ENCODE peak calls at places on chromosome 21, in seven cellular contexts. One of them, this sample, is unnamed.
A peak's percentile ranks its signal among the peaks of the same experiment; 100 is the strongest.

GRCh38 chr21:25244735-25245134 is 362.5 kb downstream of the MRPL39 start:
- DNase-seq in astrocyte of the spinal cord: no peak
- DNase-seq in lower lobe of right lung: no peak
- DNase-seq in lung: no peak
- DNase-seq in AG04449: no peak
- DNase-seq in AG10803: no peak
- DNase-seq in HL-60: no peak
- DNase-seq in this sample: no peak

GRCh38 chr21:44838951-44839350 is 21.1 kb upstream of the SUMO3 start:
- DNase-seq in lung: no peak
- DNase-seq in astrocyte of the spinal cord: no peak
- DNase-seq in HL-60: no peak
- DNase-seq in AG04449: no peak
- DNase-seq in lower lobe of right lung: no peak
- DNase-seq in AG10803: no peak
- DNase-seq in this sample: no peak

GRCh38 chr21:15592271-15592860 is 137.4 kb upstream of the USP25 start:
- DNase-seq in HL-60: no peak
- DNase-seq in AG10803: peak; percentile 47
- DNase-seq in lung: no peak
- DNase-seq in AG04449: no peak
- DNase-seq in lower lobe of right lung: no peak
- DNase-seq in astrocyte of the spinal cord: peak; percentile 59
- DNase-seq in this sample: peak; percentile 21

GRCh38 chr21:26790289-26790688 is 54.9 kb downstream of the ADAMTS1 start:
- DNase-seq in AG10803: no peak
- DNase-seq in lung: no peak
- DNase-seq in AG04449: no peak
- DNase-seq in lower lobe of right lung: no peak
- DNase-seq in HL-60: no peak
- DNase-seq in astrocyte of the spinal cord: no peak
- DNase-seq in this sample: no peak

GRCh38 chr21:34900376-34900775 is 148.7 kb downstream of the RUNX1 start:
- DNase-seq in HL-60: no peak
- DNase-seq in lung: no peak
- DNase-seq in AG10803: peak; percentile 46
- DNase-seq in lower lobe of right lung: no peak
- DNase-seq in AG04449: no peak
- DNase-seq in astrocyte of the spinal cord: peak; percentile 61
- DNase-seq in this sample: no peak

GRCh38 chr21:44259082-44259705 is 2.5 kb downstream of the DNMT3L start:
- DNase-seq in HL-60: no peak
- DNase-seq in AG10803: no peak
- DNase-seq in astrocyte of the spinal cord: no peak
- DNase-seq in AG04449: no peak
- DNase-seq in lung: no peak
- DNase-seq in lower lobe of right lung: no peak
- DNase-seq in this sample: no peak

GRCh38 chr21:45806042-45806441 is 162.5 kb downstream of the PCBP3 start:
- DNase-seq in HL-60: no peak
- DNase-seq in AG04449: no peak
- DNase-seq in lower lobe of right lung: no peak
- DNase-seq in astrocyte of the spinal cord: no peak
- DNase-seq in lung: no peak
- DNase-seq in AG10803: no peak
- DNase-seq in this sample: no peak

GRCh38 chr21:43882952-43883492 is 18.0 kb downstream of the AGPAT3 start:
- DNase-seq in lower lobe of right lung: no peak
- DNase-seq in lung: no peak
- DNase-seq in AG10803: no peak
- DNase-seq in astrocyte of the spinal cord: no peak
- DNase-seq in HL-60: no peak
- DNase-seq in AG04449: no peak
- DNase-seq in this sample: no peak

GRCh38 chr21:43322311-43322710 is 104.6 kb downstream of the SIK1 start:
- DNase-seq in lower lobe of right lung: no peak
- DNase-seq in AG10803: no peak
- DNase-seq in lung: no peak
- DNase-seq in astrocyte of the spinal cord: no peak
- DNase-seq in HL-60: no peak
- DNase-seq in AG04449: no peak
- DNase-seq in this sample: no peak

GRCh38 chr21:44869860-44870747 is 3.4 kb downstream of the PTTG1IP start:
- DNase-seq in AG10803: peak; percentile 90
- DNase-seq in AG04449: peak; percentile 61
- DNase-seq in lung: peak; percentile 66
- DNase-seq in HL-60: no peak
- DNase-seq in astrocyte of the spinal cord: peak; percentile 95
- DNase-seq in lower lobe of right lung: no peak
- DNase-seq in this sample: peak; percentile 84

GRCh38 chr21:42097860-42098259 is 26.7 kb downstream of the UMODL1 start:
- DNase-seq in astrocyte of the spinal cord: peak; percentile 96
- DNase-seq in HL-60: no peak
- DNase-seq in AG10803: peak; percentile 97
- DNase-seq in AG04449: peak; percentile 96
- DNase-seq in lung: peak; percentile 71
- DNase-seq in lower lobe of right lung: no peak
- DNase-seq in this sample: peak; percentile 96

GRCh38 chr21:17901458-17902092 is 82.4 kb upstream of the C21orf91 start:
- DNase-seq in lower lobe of right lung: no peak
- DNase-seq in lung: no peak
- DNase-seq in AG10803: peak; percentile 13
- DNase-seq in HL-60: no peak
- DNase-seq in astrocyte of the spinal cord: peak; percentile 22
- DNase-seq in AG04449: no peak
- DNase-seq in this sample: no peak

GRCh38 chr21:43361493-43362296 is 65.2 kb downstream of the SIK1 start:
- DNase-seq in lung: no peak
- DNase-seq in HL-60: no peak
- DNase-seq in AG10803: peak; percentile 82
- DNase-seq in lower lobe of right lung: no peak
- DNase-seq in AG04449: peak; percentile 63
- DNase-seq in astrocyte of the spinal cord: peak; percentile 57
- DNase-seq in this sample: peak; percentile 26

GRCh38 chr21:45393021-45393420 is 11.9 kb upstream of the COL18A1 start:
- DNase-seq in lung: no peak
- DNase-seq in AG10803: no peak
- DNase-seq in HL-60: no peak
- DNase-seq in lower lobe of right lung: peak; percentile 33
- DNase-seq in astrocyte of the spinal cord: no peak
- DNase-seq in AG04449: no peak
- DNase-seq in this sample: no peak

GRCh38 chr21:34280389-34280795 is 83.4 kb upstream of the KCNE2 start:
- DNase-seq in AG10803: peak; percentile 58
- DNase-seq in lung: peak; percentile 29
- DNase-seq in AG04449: no peak
- DNase-seq in astrocyte of the spinal cord: no peak
- DNase-seq in lower lobe of right lung: no peak
- DNase-seq in HL-60: no peak
- DNase-seq in this sample: no peak

GRCh38 chr21:20997308-20997632 is 939 bp upstream of the NCAM2 start:
- DNase-seq in AG10803: no peak
- DNase-seq in lung: no peak
- DNase-seq in astrocyte of the spinal cord: no peak
- DNase-seq in HL-60: no peak
- DNase-seq in AG04449: no peak
- DNase-seq in lower lobe of right lung: no peak
- DNase-seq in this sample: no peak
- H3K4me3 ChIP-seq in AG10803: peak overlapping the region; percentile 59
- H3K4me3 ChIP-seq in lung: no peak overlapping the region
- H3K4me3 ChIP-seq in astrocyte of the spinal cord: peak overlapping the region; percentile 62
- H3K4me3 ChIP-seq in HL-60: peak overlapping the region; percentile 80
- H3K4me3 ChIP-seq in AG04449: peak overlapping the region; percentile 66
- H3K4me3 ChIP-seq in lower lobe of right lung: peak overlapping the region; percentile 65
- H3K4me3 ChIP-seq in this sample: peak overlapping the region; percentile 68

GRCh38 chr21:14210738-14211137 is at the start of gene LIPI:
- DNase-seq in HL-60: no peak
- DNase-seq in lower lobe of right lung: no peak
- DNase-seq in AG10803: no peak
- DNase-seq in astrocyte of the spinal cord: no peak
- DNase-seq in lung: no peak
- DNase-seq in AG04449: no peak
- DNase-seq in this sample: no peak

GRCh38 chr21:14213164-14213563 is 2.4 kb upstream of the LIPI start:
- DNase-seq in lower lobe of right lung: no peak
- DNase-seq in AG10803: no peak
- DNase-seq in AG04449: no peak
- DNase-seq in lung: no peak
- DNase-seq in HL-60: no peak
- DNase-seq in astrocyte of the spinal cord: no peak
- DNase-seq in this sample: no peak

GRCh38 chr21:14215971-14216621 is at the start of gene RBM11:
- DNase-seq in AG10803: peak; percentile 9
- DNase-seq in AG04449: no peak
- DNase-seq in lower lobe of right lung: peak; percentile 86
- DNase-seq in lung: peak; percentile 70
- DNase-seq in HL-60: peak; percentile 22
- DNase-seq in astrocyte of the spinal cord: peak; percentile 46
- DNase-seq in this sample: no peak
- TF ChIP-seq CTCF in AG10803: no peak
- TF ChIP-seq CTCF in AG04449: no peak
- TF ChIP-seq CTCF in lower lobe of right lung: no peak
- TF ChIP-seq CTCF in lung: no peak
- TF ChIP-seq CTCF in HL-60: no peak
- TF ChIP-seq CTCF in astrocyte of the spinal cord: no peak
- TF ChIP-seq CTCF in this sample: no peak

DNA sequence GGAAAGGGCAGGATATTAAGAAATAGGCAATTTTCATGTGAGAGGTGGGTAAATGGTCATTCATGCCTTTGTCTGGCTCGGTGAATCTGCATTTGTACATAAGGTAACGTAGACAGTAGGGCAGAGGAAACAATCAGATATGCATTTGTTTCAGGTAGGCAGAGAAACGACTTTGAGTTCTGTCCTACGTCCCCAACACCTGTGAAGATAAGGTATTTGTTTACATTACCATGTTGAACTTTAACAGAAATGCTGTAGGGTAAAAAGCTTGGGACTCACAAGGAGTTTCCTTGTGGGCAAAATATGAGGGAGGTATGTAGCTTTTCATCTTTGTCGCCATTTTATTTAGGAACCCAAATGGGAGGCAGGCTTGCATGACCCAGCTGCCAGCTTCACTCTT is 31.3 kb downstream of the B3GALT5 start:
- DNase-seq in lower lobe of right lung: no peak
- DNase-seq in HL-60: no peak
- DNase-seq in lung: no peak
- DNase-seq in AG10803: no peak
- DNase-seq in AG04449: no peak
- DNase-seq in astrocyte of the spinal cord: no peak
- DNase-seq in this sample: no peak
- H3K4me3 ChIP-seq in lower lobe of right lung: no peak overlapping the region
- H3K4me3 ChIP-seq in HL-60: no peak overlapping the region
- H3K4me3 ChIP-seq in lung: no peak overlapping the region
- H3K4me3 ChIP-seq in AG10803: no peak overlapping the region
- H3K4me3 ChIP-seq in AG04449: no peak overlapping the region
- H3K4me3 ChIP-seq in astrocyte of the spinal cord: no peak overlapping the region
- H3K4me3 ChIP-seq in this sample: no peak overlapping the region

GRCh38 chr21:37909936-37910335 is 6.3 kb downstream of the KCNJ6 start:
- DNase-seq in HL-60: no peak
- DNase-seq in astrocyte of the spinal cord: no peak
- DNase-seq in lung: no peak
- DNase-seq in AG04449: no peak
- DNase-seq in AG10803: no peak
- DNase-seq in lower lobe of right lung: no peak
- DNase-seq in this sample: no peak
- TF ChIP-seq CTCF in HL-60: no peak
- TF ChIP-seq CTCF in astrocyte of the spinal cord: no peak
- TF ChIP-seq CTCF in lung: no peak
- TF ChIP-seq CTCF in AG04449: no peak
- TF ChIP-seq CTCF in AG10803: peak; percentile 9
- TF ChIP-seq CTCF in lower lobe of right lung: no peak
- TF ChIP-seq CTCF in this sample: peak; percentile 24

GRCh38 chr21:32562426-32562825 is 22.9 kb downstream of the TCP10L start:
- DNase-seq in AG10803: peak; percentile 91
- DNase-seq in HL-60: no peak
- DNase-seq in astrocyte of the spinal cord: peak; percentile 71
- DNase-seq in lower lobe of right lung: no peak
- DNase-seq in lung: no peak
- DNase-seq in AG04449: peak; percentile 50
- DNase-seq in this sample: no peak
- H3K4me3 ChIP-seq in AG10803: no peak overlapping the region
- H3K4me3 ChIP-seq in HL-60: no peak overlapping the region
- H3K4me3 ChIP-seq in astrocyte of the spinal cord: no peak overlapping the region
- H3K4me3 ChIP-seq in lower lobe of right lung: no peak overlapping the region
- H3K4me3 ChIP-seq in lung: no peak overlapping the region
- H3K4me3 ChIP-seq in AG04449: no peak overlapping the region
- H3K4me3 ChIP-seq in this sample: no peak overlapping the region

DNA sequence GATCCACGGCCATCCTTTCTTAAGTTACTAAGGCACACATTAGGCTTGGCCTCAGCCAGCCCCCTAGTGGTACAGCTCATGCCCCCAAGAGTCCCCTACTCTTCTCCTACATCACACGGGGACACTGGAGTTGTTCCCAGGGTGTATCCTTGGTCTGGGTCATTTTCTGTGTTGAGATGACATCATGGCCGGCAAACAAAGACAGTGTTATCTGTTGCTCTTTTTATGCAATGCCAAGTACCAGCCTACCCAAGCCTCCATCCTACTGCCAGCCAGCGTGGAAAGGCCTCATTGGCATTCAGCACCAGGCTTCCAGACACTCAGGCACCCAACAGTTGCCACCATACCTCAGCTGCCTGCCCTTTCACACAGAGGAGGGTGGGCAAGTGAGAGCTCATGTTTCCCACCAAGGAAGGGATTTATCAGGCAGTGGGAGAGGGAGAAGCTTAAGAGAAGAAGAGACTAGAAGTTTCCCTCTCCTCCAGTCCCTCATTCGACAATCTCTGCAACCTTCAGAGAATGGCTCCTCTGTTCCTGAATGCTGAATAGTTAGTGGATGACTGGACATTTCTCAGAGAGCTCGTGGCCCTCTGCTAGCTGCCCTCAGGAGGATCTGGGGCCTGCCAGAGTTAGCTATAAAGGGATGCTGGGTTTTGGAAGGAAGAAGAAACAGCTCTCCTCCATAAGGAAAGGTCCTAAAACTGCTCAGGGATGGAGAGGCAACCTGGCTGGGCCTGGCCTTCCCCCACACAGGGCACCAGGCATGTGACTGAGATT is 17.7 kb downstream of the CBR1 start:
- DNase-seq in HL-60: no peak
- DNase-seq in lower lobe of right lung: no peak
- DNase-seq in AG04449: no peak
- DNase-seq in AG10803: no peak
- DNase-seq in lung: no peak
- DNase-seq in astrocyte of the spinal cord: no peak
- DNase-seq in this sample: no peak
- TF ChIP-seq CTCF in HL-60: no peak
- TF ChIP-seq CTCF in lower lobe of right lung: no peak
- TF ChIP-seq CTCF in AG04449: no peak
- TF ChIP-seq CTCF in AG10803: no peak
- TF ChIP-seq CTCF in lung: no peak
- TF ChIP-seq CTCF in astrocyte of the spinal cord: peak; percentile 24
- TF ChIP-seq CTCF in this sample: peak; percentile 18

DNA sequence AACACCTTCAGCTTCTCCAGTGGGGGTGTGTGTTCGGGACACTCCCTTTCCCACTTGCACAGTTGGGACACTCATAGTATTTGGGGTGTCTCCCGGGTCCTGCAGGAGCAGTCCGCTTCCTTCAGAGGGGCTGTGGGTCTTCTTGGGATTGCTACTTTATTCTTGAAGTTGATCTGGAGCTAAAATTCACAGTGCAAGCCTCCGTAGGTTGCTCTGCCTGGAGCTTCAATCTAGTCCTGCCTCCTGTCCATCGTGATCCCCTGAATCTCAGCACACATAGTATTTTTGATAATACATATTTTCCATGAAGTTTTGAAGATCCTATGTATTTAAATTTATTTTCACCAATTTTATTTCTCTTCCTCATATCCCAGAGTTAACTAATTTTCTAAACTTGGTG is 902.1 kb downstream of the LTN1 start:
- DNase-seq in AG10803: no peak
- DNase-seq in lower lobe of right lung: no peak
- DNase-seq in lung: no peak
- DNase-seq in AG04449: no peak
- DNase-seq in HL-60: no peak
- DNase-seq in astrocyte of the spinal cord: no peak
- DNase-seq in this sample: no peak
- H3K4me3 ChIP-seq in AG10803: no peak overlapping the region
- H3K4me3 ChIP-seq in lower lobe of right lung: no peak overlapping the region
- H3K4me3 ChIP-seq in lung: no peak overlapping the region
- H3K4me3 ChIP-seq in AG04449: no peak overlapping the region
- H3K4me3 ChIP-seq in HL-60: no peak overlapping the region
- H3K4me3 ChIP-seq in astrocyte of the spinal cord: no peak overlapping the region
- H3K4me3 ChIP-seq in this sample: no peak overlapping the region